ENCODE peak calls at places on chromosome 12, in ten cellular contexts. Z is AG09309; K is kidney; B is germinal center; Y is NCI-H510A treated with DMSO at 0.1 percent for 48 hours; L is vagina; D is aorta; X is AG04450; N is stimulated activated CD4-positive, alpha-beta T cell treated with anti-CD3 and anti-CD28 coated beads, TNF-alpha, amount 100 ng/mL, for 48 hours; M is substantia nigra. S is an unnamed sample.

GRCh38 chr12:80031229-80031628 is 68.1 kb upstream of the OTOGL start:
- DNase-seq in Z (no peak), K (no peak), B (no peak), Y (no peak), L (no peak), D (no peak), X (no peak), N (no peak), M (no peak), S (no peak)

GRCh38 chr12:111186347-111186746 is 182.5 kb downstream of the PHETA1 start:
- DNase-seq in Z (no peak), K (no peak), B (no peak), Y (no peak), L (no peak), D (no peak), X (no peak), N (no peak), M (no peak), S (no peak)

GRCh38 chr12:96814200-96814599 is 92.9 kb upstream of the NEDD1 start:
- DNase-seq in Z (no peak), K (no peak), B (no peak), Y (no peak), L (no peak), D (no peak), X (no peak), N (no peak), M (no peak), S (no peak)

GRCh38 chr12:14167005-14167628 is 185.7 kb upstream of the GRIN2B start:
- DNase-seq in Z (peak; percentile 7), K (no peak), B (peak; percentile 69), Y (peak; percentile 42), L (no peak), D (no peak), X (peak; percentile 24), N (no peak), M (peak; percentile 10), S (peak; percentile 64)

GRCh38 chr12:70920251-70920851 is at the start of gene PTPRR:
- DNase-seq in Z (no peak), K (no peak), B (no peak), Y (peak; percentile 69), L (no peak), D (peak; percentile 72), X (no peak), N (no peak), M (no peak), S (peak; percentile 54)

GRCh38 chr12:22333751-22334695 is 484 bp downstream of the ST8SIA1 start:
- DNase-seq in Z (no peak), K (peak; percentile 69), B (peak; percentile 17), Y (peak; percentile 28), L (no peak), D (peak; percentile 77), X (no peak), N (peak; percentile 9), M (no peak), S (peak; percentile 22)

GRCh38 chr12:3554547-3555115 is 63.6 kb downstream of the PRMT8 start:
- DNase-seq in Z (no peak), K (no peak), B (no peak), Y (no peak), L (no peak), D (peak; percentile 7), X (no peak), N (no peak), M (no peak), S (no peak)

GRCh38 chr12:51749201-51749985 is 99.1 kb downstream of the FIGNL2 start:
- DNase-seq in Z (no peak), K (no peak), B (no peak), Y (no peak), L (no peak), D (no peak), X (no peak), N (no peak), M (no peak), S (no peak)

GRCh38 chr12:116432321-116432750 is 126.8 kb upstream of the MAP1LC3B2 start:
- DNase-seq in Z (no peak), K (no peak), B (no peak), Y (no peak), L (no peak), D (no peak), X (no peak), N (no peak), M (no peak), S (no peak)